ENCODE peak calls at places on chromosome 13, in four cellular contexts. K, Z, N and R are unnamed samples.

GRCh38 chr13:93397619-93398018 is 171.0 kb downstream of the GPC6 start:
- DNase-seq in K (no peak), N (no peak), Z (no peak), R (no peak)

GRCh38 chr13:102376314-102376713 is 25.5 kb downstream of the FGF14 start:
- DNase-seq in Z (no peak), K (no peak), N (no peak), R (no peak)

GRCh38 chr13:109344552-109345157 is 441.7 kb downstream of the IRS2 start:
- DNase-seq in N (no peak), Z (peak), K (no peak), R (no peak)

GRCh38 chr13:98471895-98472294 is 105.0 kb downstream of the STK24 start:
- DNase-seq in K (no peak), N (no peak), Z (no peak), R (no peak)

GRCh38 chr13:39874331-39875055 is 219.0 kb downstream of the COG6 start:
- DNase-seq in K (no peak), N (no peak), Z (no peak), R (no peak)

GRCh38 chr13:49113526-49114286 is 106.4 kb upstream of the MLNR start:
- DNase-seq in N (no peak), K (no peak), Z (peak), R (no peak)

GRCh38 chr13:99416411-99417121 is 84.7 kb upstream of the TM9SF2 start:
- DNase-seq in Z (no peak), K (no peak), N (no peak), R (no peak)

GRCh38 chr13:86447479-86447878 is 648.3 kb upstream of the SLITRK6 start:
- DNase-seq in Z (no peak), K (no peak), N (no peak), R (no peak)

GRCh38 chr13:95354680-95355487 is 53.6 kb upstream of the ABCC4 start:
- DNase-seq in K (no peak), Z (no peak), N (peak), R (no peak)

GRCh38 chr13:113080901-113081521 is 24.6 kb upstream of the F7 start:
- DNase-seq in N (no peak), Z (no peak), K (no peak), R (no peak)

GRCh38 chr13:41627425-41627824 is 170.1 kb downstream of the RGCC start:
- DNase-seq in K (no peak), Z (no peak), N (no peak), R (no peak)

GRCh38 chr13:86282450-86282849 is 483.2 kb upstream of the SLITRK6 start:
- DNase-seq in Z (no peak), K (no peak), N (no peak), R (no peak)

GRCh38 chr13:43787518-43787891 is 733 bp upstream of the ENOX1 start:
- DNase-seq in N (no peak), K (no peak), Z (no peak), R (no peak)

GRCh38 chr13:97165527-97166425 is 56.4 kb upstream of the MBNL2 start:
- DNase-seq in K (no peak), Z (no peak), N (peak), R (no peak)

GRCh38 chr13:79194727-79195126 is 211.3 kb downstream of the RBM26 start:
- DNase-seq in Z (no peak), K (no peak), N (no peak), R (no peak)

GRCh38 chr13:101150998-101151397 is 265.3 kb downstream of the NALCN start:
- DNase-seq in N (peak), Z (peak), K (no peak), R (no peak)

GRCh38 chr13:112697756-112698655 is 8.2 kb downstream of the ATP11A start:
- DNase-seq in N (no peak), Z (no peak), K (no peak), R (no peak)

GRCh38 chr13:38321654-38322053 is 28.0 kb upstream of the UFM1 start:
- DNase-seq in K (no peak), N (no peak), Z (no peak), R (no peak)

GRCh38 chr13:35767256-35767981 is 290.9 kb upstream of the MAB21L1 start:
- DNase-seq in N (no peak), K (no peak), Z (no peak), R (no peak)

GRCh38 chr13:97982286-97982685 is 28.8 kb downstream of the IPO5 start:
- DNase-seq in N (no peak), Z (no peak), K (no peak), R (no peak)

GRCh38 chr13:36051082-36051481 is 80.1 kb downstream of the DCLK1 start:
- DNase-seq in N (no peak), K (no peak), Z (no peak), R (no peak)

GRCh38 chr13:89568276-89568675 is 1779.2 kb upstream of the MIR17HG start:
- DNase-seq in N (no peak), Z (no peak), K (no peak), R (no peak)

GRCh38 chr13:26449063-26449848 is 108.2 kb upstream of the WASF3 start:
- DNase-seq in Z (no peak), N (no peak), K (no peak), R (no peak)

GRCh38 chr13:101846701-101847100 is 394.2 kb downstream of the ITGBL1 start:
- DNase-seq in K (no peak), N (no peak), Z (no peak), R (no peak)

GRCh38 chr13:47277774-47278173 is 380.9 kb upstream of the HTR2A start:
- DNase-seq in K (no peak), Z (peak), N (no peak), R (no peak)

GRCh38 chr13:94656766-94657165 is 55.1 kb downstream of the GPR180 start:
- DNase-seq in Z (peak), K (no peak), N (peak), R (no peak)

GRCh38 chr13:54733639-54734038 is 1705.0 kb downstream of the OLFM4 start:
- DNase-seq in K (peak), Z (no peak), N (peak), R (no peak)

GRCh38 chr13:42812311-42812710 is 30.9 kb downstream of the FAM216B start:
- DNase-seq in K (no peak), N (no peak), Z (no peak), R (no peak)

GRCh38 chr13:73754727-73755292 is 379.4 kb downstream of the KLF12 start:
- DNase-seq in K (peak), Z (peak), N (peak), R (peak)

GRCh38 chr13:79126706-79127105 is 279.3 kb downstream of the RBM26 start:
- DNase-seq in N (no peak), Z (no peak), K (no peak), R (no peak)

GRCh38 chr13:53126803-53127202 is 98.2 kb downstream of the OLFM4 start:
- DNase-seq in Z (no peak), N (no peak), K (no peak), R (no peak)

GRCh38 chr13:33490461-33491327 is 205.1 kb upstream of the STARD13 start:
- DNase-seq in K (no peak), N (no peak), Z (no peak), R (no peak)

GRCh38 chr13:33489563-33489962 is 204.0 kb upstream of the STARD13 start:
- DNase-seq in K (no peak), Z (no peak), N (no peak), R (no peak)

GRCh38 chr13:33483471-33483870 is 197.9 kb upstream of the STARD13 start:
- DNase-seq in Z (no peak), N (no peak), K (no peak), R (no peak)

GRCh38 chr13:33485247-33485646 is 199.7 kb upstream of the STARD13 start:
- DNase-seq in N (no peak), Z (no peak), K (no peak), R (no peak)

DNA sequence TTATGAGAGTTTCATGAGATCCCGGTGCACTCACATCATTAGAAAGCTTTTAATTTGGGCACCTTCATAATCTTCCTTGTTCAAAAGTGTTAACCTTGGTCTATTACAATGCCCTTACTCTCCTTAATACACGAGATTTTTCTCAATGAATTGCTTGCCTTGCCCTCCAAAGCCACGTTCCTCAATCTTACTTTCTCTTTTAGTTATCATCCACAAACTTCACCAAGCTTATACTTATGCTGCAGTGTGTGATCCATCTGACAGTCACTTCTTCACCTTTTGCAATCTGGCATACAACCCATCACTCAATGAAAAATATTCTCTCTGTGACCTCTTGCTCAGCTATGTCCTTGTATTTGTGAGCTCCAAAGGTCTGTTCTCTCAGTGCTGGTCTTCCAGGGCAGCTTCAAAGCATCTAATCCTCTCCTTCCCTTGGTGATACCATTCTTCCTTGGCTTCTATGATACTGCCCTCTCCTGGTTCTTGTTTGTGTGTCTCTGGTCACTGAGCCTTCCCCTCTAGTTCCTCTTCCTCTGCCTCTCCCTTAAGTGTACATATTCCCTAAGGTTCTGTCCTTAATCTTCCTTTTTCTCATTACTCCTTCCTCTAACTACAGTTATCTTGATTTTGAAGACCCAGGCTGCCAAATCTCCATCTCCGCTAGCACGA is 202.2 kb upstream of the STARD13 start:
- DNase-seq in K (no peak), Z (no peak), N (peak), R (peak)
- TF ChIP-seq CTCF in K (no peak), Z (peak), N (peak), R (no peak)

GRCh38 chr13:51137250-51137649 is 26.2 kb upstream of the C13orf42 start:
- DNase-seq in K (no peak), Z (no peak), N (no peak), R (no peak)

GRCh38 chr13:51134763-51135365 is 23.8 kb upstream of the C13orf42 start:
- DNase-seq in K (no peak), Z (no peak), N (no peak), R (no peak)

DNA sequence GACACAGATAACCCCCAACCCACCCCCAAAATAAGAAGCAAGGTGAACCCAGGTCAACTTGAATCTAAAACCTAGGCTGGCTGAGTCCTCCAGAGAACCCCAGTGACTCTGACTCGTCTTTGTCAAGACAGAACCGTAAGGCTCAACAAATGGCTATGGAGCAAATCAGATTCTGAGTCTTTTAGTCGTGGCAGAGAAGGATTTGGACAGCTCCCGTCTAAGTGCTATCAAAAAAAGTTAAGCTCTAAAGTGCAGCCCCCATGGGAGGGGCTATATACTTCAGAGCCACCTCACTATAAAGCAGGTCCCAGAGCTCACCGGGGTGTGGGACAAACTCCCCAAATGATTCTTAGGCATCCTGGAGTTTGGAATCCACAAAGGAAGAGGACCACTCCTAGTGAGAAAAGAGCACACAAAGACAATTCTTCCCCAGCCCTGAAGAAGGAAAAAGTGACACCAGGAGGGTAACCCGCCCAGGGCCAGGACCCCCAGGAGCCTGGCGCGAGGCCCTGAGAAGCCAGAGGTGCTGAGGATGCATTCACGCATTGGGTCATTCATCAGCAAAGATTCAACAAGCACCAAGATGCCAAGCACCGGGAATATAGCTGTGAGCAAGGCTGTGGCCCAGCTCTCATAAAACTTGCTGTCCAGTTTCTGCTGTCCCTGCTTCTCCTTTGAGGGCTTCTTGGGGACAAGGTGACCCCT is 25.4 kb upstream of the C13orf42 start:
- DNase-seq in Z (no peak), N (no peak), K (no peak), R (no peak)
- TF ChIP-seq CTCF in Z (no peak), N (no peak), K (no peak), R (no peak)

GRCh38 chr13:110957931-110958330 is 43.1 kb upstream of the ANKRD10 start:
- DNase-seq in N (no peak), Z (no peak), K (no peak), R (no peak)

GRCh38 chr13:110953833-110954532 is 39.1 kb upstream of the ANKRD10 start:
- DNase-seq in N (no peak), Z (no peak), K (no peak), R (no peak)

GRCh38 chr13:110960219-110960618 is 45.4 kb upstream of the ANKRD10 start:
- DNase-seq in N (no peak), K (no peak), Z (no peak), R (no peak)

GRCh38 chr13:110953416-110953815 is 38.5 kb upstream of the ANKRD10 start:
- DNase-seq in K (no peak), N (no peak), Z (no peak), R (no peak)

GRCh38 chr13:110957181-110957884 is 42.5 kb upstream of the ANKRD10 start:
- DNase-seq in K (peak), N (no peak), Z (no peak), R (no peak)
- TF ChIP-seq CTCF in K (peak), N (peak), Z (no peak), R (no peak)

GRCh38 chr13:23679214-23679613 is 109.0 kb downstream of the TNFRSF19 start:
- DNase-seq in K (no peak), Z (no peak), N (no peak), R (peak)
- TF ChIP-seq CTCF in K (no peak), Z (no peak), N (no peak), R (no peak)